ENCODE peak calls at places on chromosomes 4 and X, in four cellular contexts. I is stimulated activated CD4-positive, alpha-beta T cell treated with anti-CD3 and anti-CD28 coated beads, Interleukin-2, amount 100 ng/mL, for 4 hours; T is glomerular endothelial cell; S is small intestine. Z is an unnamed sample.

GRCh38 chr4:100895572-100896197 is 377.9 kb upstream of the EMCN start:
- DNase-seq in I (no peak), T (no peak), S (peak), Z (no peak)

GRCh38 chr4:41050116-41050515 is 164.2 kb downstream of the APBB2 start:
- DNase-seq in I (no peak), T (no peak), S (no peak), Z (no peak)

GRCh38 chr4:78357122-78357521 is 194.4 kb upstream of the ANXA3 start:
- DNase-seq in I (no peak), T (no peak), S (no peak), Z (no peak)

GRCh38 chr4:163679189-163679588 is 184.7 kb downstream of the TMA16 start:
- DNase-seq in I (no peak), T (no peak), S (peak), Z (peak)

GRCh38 chrX:22748093-22748999 is 251.4 kb upstream of the DDX53 start:
- DNase-seq in I (peak), T (peak), S (peak), Z (no peak)

GRCh38 chrX:29842552-29842951 is 372.8 kb upstream of the MAGEB2 start:
- DNase-seq in I (no peak), T (no peak), S (no peak), Z (no peak)

GRCh38 chr4:108008721-108009120 is 19.0 kb downstream of the HADH start:
- DNase-seq in I (no peak), T (no peak), S (no peak), Z (no peak)

GRCh38 chr4:92334716-92335350 is 31.1 kb downstream of the GRID2 start:
- DNase-seq in I (no peak), T (no peak), S (no peak), Z (no peak)

GRCh38 chrX:69503835-69504625 is at the start of gene NALF2:
- DNase-seq in I (peak), T (no peak), S (peak), Z (peak)

GRCh38 chr4:68803013-68803412 is 12.8 kb upstream of the UGT2B10 start:
- DNase-seq in I (no peak), T (no peak), S (no peak), Z (no peak)

GRCh38 chrX:63426519-63426918 is 75.4 kb upstream of the SPIN4 start:
- DNase-seq in I (no peak), T (no peak), S (no peak), Z (no peak)

Z was measured in SW 1271.